ENCODE peak calls at places on chromosomes 1 and 21, in seven cellular contexts. B is pancreas; A is Peyer's patch; X is IMR-90; J is CD8-positive, alpha-beta T cell; T is tibial nerve; Y is OCI-LY7. L is an unnamed sample.

GRCh38 chr1:169565335-169566271 is 20.7 kb downstream of the F5 start:
- DNase-seq in B (no peak), A (peak), X (no peak), J (no peak), T (no peak), Y (no peak), L (no peak)

GRCh38 chr21:14741237-14741636 is 195.1 kb upstream of the SAMSN1 start:
- DNase-seq in B (no peak), A (no peak), X (no peak), J (no peak), T (no peak), Y (no peak), L (no peak)

GRCh38 chr1:112818990-112819689 is 104.0 kb upstream of the PPM1J start:
- DNase-seq in B (no peak), A (no peak), X (peak), J (no peak), T (peak), Y (no peak), L (no peak)

GRCh38 chr1:209800984-209801834 is 4.7 kb downstream of the IRF6 start:
- DNase-seq in B (peak), A (no peak), X (peak), J (no peak), T (peak), Y (no peak), L (no peak)

GRCh38 chr1:203557390-203557789 is 63.4 kb downstream of the OPTC start:
- DNase-seq in B (no peak), A (no peak), X (peak), J (no peak), T (no peak), Y (no peak), L (no peak)

GRCh38 chr1:78226784-78227183 is 181.0 kb downstream of the GIPC2 start:
- DNase-seq in B (no peak), A (no peak), X (no peak), J (no peak), T (peak), Y (no peak), L (no peak)

GRCh38 chr1:156419863-156420208 is 50.8 kb downstream of the RHBG start:
- DNase-seq in B (no peak), A (peak), X (no peak), J (peak), T (no peak), Y (peak), L (no peak)

GRCh38 chr1:161330346-161330745 is 16.2 kb downstream of the SDHC start:
- DNase-seq in B (no peak), A (no peak), X (no peak), J (no peak), T (no peak), Y (no peak), L (no peak)

GRCh38 chr21:42154237-42155044 is 64.5 kb upstream of the ABCG1 start:
- DNase-seq in B (no peak), A (peak), X (no peak), J (no peak), T (no peak), Y (no peak), L (no peak)

GRCh38 chr21:43603641-43604504 is 55.4 kb downstream of the HSF2BP start:
- DNase-seq in B (no peak), A (no peak), X (peak), J (no peak), T (no peak), Y (no peak), L (no peak)

GRCh38 chr1:10888289-10888688 is 91.8 kb upstream of the CASZ1 start:
- DNase-seq in B (no peak), A (no peak), X (no peak), J (no peak), T (no peak), Y (no peak), L (no peak)

GRCh38 chr1:108583757-108584156 is 23.9 kb downstream of the EEIG2 start:
- DNase-seq in B (no peak), A (no peak), X (no peak), J (no peak), T (peak), Y (no peak), L (no peak)

GRCh38 chr1:30748699-30749401 is 8.7 kb downstream of the LAPTM5 start:
- DNase-seq in B (no peak), A (no peak), X (no peak), J (no peak), T (no peak), Y (no peak), L (peak)

GRCh38 chr1:183487686-183488442 is 15.6 kb downstream of the SMG7 start:
- DNase-seq in B (no peak), A (no peak), X (no peak), J (no peak), T (no peak), Y (no peak), L (no peak)

GRCh38 chr1:17161137-17161700 is 42.0 kb upstream of the PADI2 start:
- DNase-seq in B (no peak), A (no peak), X (peak), J (no peak), T (no peak), Y (peak), L (no peak)

GRCh38 chr21:44950351-44950750 is 10.5 kb downstream of the SLX9 start:
- DNase-seq in B (peak), A (no peak), X (no peak), J (no peak), T (no peak), Y (no peak), L (peak)

GRCh38 chr21:44947930-44948331 is 8.1 kb downstream of the SLX9 start:
- DNase-seq in B (peak), A (no peak), X (no peak), J (no peak), T (no peak), Y (no peak), L (peak)

GRCh38 chr21:44948426-44949120 is 8.7 kb downstream of the SLX9 start:
- DNase-seq in B (peak), A (no peak), X (no peak), J (no peak), T (no peak), Y (no peak), L (peak)

GRCh38 chr21:44950016-44950326 is 10.1 kb downstream of the SLX9 start:
- DNase-seq in B (no peak), A (no peak), X (no peak), J (no peak), T (no peak), Y (no peak), L (no peak)

GRCh38 chr21:44949161-44950015 is 9.6 kb downstream of the SLX9 start:
- DNase-seq in B (peak), A (peak), X (peak), J (peak), T (peak), Y (peak), L (peak)
- TF ChIP-seq CTCF in B (peak), A (peak), X (peak), J (peak), T (peak), Y (peak), L (peak)

GRCh38 chr1:234632225-234632624 is 22.2 kb upstream of the IRF2BP2 start:
- DNase-seq in B (no peak), A (no peak), X (no peak), J (no peak), T (no peak), Y (no peak), L (no peak)

GRCh38 chr1:234634387-234634786 is 24.4 kb upstream of the IRF2BP2 start:
- DNase-seq in B (no peak), A (no peak), X (no peak), J (no peak), T (no peak), Y (no peak), L (no peak)

GRCh38 chr1:234628099-234628498 is 18.1 kb upstream of the IRF2BP2 start:
- DNase-seq in B (peak), A (no peak), X (peak), J (no peak), T (no peak), Y (no peak), L (peak)

GRCh38 chr1:234629026-234629425 is 19.0 kb upstream of the IRF2BP2 start:
- DNase-seq in B (no peak), A (no peak), X (no peak), J (no peak), T (no peak), Y (no peak), L (no peak)

DNA sequence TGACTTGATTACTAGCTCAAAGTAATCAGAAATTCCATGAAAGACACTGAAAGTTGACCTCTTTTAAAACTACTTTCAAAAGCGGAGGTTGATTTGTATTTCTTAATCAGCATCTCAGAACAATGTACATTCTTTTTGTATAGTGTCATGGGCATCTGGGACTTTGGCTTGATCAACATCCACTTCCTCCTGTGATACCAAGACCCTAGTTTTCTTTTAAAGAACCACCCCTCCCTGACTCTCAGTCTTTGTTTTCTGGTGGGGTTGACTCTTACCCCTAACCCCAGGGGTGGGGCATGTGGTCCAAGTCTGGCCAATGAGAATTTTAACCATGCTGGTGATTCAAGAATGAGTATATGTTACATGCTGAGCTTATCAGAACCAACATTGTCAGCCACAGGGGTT is 21.7 kb upstream of the IRF2BP2 start:
- DNase-seq in B (no peak), A (no peak), X (peak), J (no peak), T (no peak), Y (no peak), L (no peak)
- H3K27ac ChIP-seq in B (no peak), A (no peak), X (peak), J (no peak), T (peak), Y (no peak), L (peak)

GRCh38 chr1:217140041-217140901 is 417.0 kb upstream of the ESRRG start:
- DNase-seq in B (no peak), A (no peak), X (no peak), J (no peak), T (no peak), Y (no peak), L (no peak)
- H3K4me3 ChIP-seq in B (no peak), A (no peak), X (no peak), J (no peak), T (no peak), Y (no peak), L (no peak)

DNA sequence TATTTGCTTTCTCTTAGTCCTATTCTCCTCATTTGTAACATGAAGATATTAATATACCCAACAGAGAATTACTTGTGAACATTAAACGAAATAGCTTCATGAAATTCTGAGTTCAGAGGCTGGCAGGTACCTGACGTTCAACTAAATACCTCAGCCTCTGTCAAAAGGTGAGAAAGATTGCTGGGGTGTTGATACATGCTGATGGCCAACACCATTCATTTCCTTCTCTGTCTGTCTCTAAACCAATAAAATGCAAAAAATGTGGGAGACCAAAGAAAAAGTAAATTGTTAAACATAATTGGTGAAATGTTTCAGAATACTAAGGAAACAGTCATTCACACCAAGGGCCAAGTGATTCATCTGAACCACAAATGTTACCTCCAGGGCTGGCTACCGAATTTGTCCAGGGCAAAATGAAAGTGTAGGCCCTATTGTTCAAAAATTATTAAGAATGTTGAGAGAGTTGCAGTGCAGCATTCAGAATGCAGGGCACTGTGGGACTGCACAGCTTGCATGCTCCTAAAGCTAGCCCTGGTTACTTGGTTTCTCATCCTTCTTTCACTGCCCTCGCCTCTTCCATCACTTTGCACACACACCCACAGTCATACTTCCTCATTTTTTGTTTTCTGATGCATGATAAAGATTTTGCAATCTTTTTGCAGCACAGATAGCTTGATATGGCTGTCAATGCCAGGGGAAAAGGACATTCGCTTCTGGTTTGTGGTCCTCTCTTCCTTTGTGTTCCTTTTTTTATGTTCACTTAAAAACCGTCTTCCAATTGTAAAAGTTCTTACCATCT is 414.3 kb upstream of the NR5A2 start:
- DNase-seq in B (no peak), A (no peak), X (peak), J (no peak), T (no peak), Y (peak), L (no peak)
- TF ChIP-seq CTCF in B (no peak), A (no peak), X (no peak), J (no peak), T (no peak), Y (no peak), L (no peak)

GRCh38 chr1:25570798-25571521 is 27.6 kb downstream of the LDLRAP1 start:
- DNase-seq in B (no peak), A (no peak), X (no peak), J (no peak), T (no peak), Y (no peak), L (no peak)
- H3K27ac ChIP-seq in B (no peak), A (no peak), X (no peak), J (no peak), T (no peak), Y (no peak), L (no peak)

DNA sequence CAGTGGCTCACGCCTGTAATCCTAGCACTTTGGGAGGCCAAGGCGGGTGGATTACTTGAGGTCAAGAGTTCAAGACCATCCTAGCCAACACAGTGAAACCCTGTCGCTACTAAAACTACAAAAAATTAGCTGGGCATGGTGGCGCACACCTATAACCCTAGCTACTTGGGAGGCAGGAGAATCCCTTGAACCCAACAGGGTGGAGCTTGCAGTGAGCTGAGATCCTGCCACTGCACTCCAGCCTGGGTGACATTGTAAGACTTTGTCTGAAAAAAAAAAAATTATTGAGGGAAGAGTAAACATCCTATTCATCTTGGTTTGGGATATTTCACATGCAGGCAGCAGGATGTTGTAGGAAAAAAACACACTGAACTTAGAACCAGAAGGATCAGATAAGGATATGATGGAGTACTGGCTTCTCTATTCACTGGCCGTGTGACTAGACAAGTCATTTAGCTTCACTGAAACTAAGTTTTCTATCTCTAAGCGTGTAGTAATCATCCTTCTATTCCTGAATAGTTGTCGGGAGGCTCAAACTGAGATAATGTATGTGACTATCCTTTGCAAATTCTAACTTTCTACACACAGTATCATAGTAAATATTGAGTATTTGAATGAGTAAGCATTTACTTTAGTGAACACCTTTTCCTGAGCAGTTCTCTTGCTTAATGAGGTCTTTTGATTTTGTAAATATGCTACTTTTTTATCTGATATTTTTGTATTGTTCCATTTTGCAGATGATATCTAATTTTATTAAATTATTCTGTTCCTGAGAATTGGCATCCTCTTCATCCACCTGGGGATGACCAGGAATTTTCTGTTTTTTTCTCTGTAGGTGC is 18.1 kb downstream of the CAP1 start:
- DNase-seq in B (no peak), A (no peak), X (no peak), J (no peak), T (no peak), Y (no peak), L (no peak)
- H3K4me3 ChIP-seq in B (no peak), A (no peak), X (no peak), J (peak), T (no peak), Y (peak), L (peak)

GRCh38 chr1:48870596-48870995 is 93.9 kb upstream of the BEND5 start:
- DNase-seq in B (no peak), A (no peak), X (no peak), J (no peak), T (no peak), Y (peak), L (no peak)

GRCh38 chr1:48873944-48874343 is 97.3 kb upstream of the BEND5 start:
- DNase-seq in B (no peak), A (no peak), X (no peak), J (no peak), T (no peak), Y (no peak), L (no peak)

GRCh38 chr1:48864913-48865312 is 88.2 kb upstream of the BEND5 start:
- DNase-seq in B (no peak), A (no peak), X (no peak), J (no peak), T (no peak), Y (no peak), L (no peak)

DNA sequence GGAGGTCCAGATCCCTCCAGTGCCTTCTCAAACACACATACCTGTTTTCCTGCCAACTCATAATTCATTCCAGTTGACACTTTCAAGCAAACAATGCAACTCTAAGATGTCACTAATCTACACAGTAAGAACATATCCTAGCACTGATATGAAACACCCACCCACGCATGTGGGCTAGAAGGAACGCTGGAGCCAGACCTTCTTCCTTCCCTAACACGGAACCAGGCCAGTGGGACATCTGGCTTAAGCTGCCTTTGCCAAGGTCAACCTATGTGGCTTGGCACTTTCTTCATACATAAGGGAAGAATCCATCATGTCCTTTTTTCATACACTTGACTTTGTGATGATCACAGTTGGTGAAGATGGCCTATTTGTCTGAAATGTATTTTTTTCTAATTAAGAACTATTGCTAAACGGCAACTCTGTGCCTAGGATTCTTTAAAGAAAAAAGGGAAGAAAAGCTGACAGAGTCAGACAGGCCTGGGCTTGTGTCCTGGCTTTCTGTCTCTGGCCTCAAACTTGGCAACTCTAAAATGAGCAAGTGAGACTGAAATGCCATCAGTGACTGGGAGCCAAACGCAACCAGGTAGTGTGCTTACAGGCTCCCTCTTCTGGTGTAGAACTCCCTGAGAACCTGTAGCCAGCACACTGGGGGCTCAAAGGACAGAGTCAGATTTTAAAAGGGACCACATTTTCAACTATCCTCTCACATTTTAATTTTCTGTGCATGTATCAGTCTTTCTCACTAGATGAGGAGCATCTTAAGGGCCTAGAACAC is 92.6 kb upstream of the BEND5 start:
- DNase-seq in B (no peak), A (no peak), X (no peak), J (no peak), T (no peak), Y (no peak), L (no peak)
- TF ChIP-seq CTCF in B (no peak), A (no peak), X (no peak), J (no peak), T (no peak), Y (peak), L (no peak)

GRCh38 chr1:15155760-15156743 is 2.5 kb downstream of the TMEM51 start:
- DNase-seq in B (peak), A (no peak), X (no peak), J (no peak), T (no peak), Y (peak), L (no peak)

GRCh38 chr1:15158506-15159165 is 5.1 kb downstream of the TMEM51 start:
- DNase-seq in B (no peak), A (no peak), X (peak), J (no peak), T (no peak), Y (no peak), L (no peak)

GRCh38 chr1:15155191-15155590 is 1.6 kb downstream of the TMEM51 start:
- DNase-seq in B (no peak), A (no peak), X (no peak), J (no peak), T (no peak), Y (no peak), L (no peak)

GRCh38 chr1:15157524-15158399 is 4.2 kb downstream of the TMEM51 start:
- DNase-seq in B (peak), A (no peak), X (no peak), J (no peak), T (no peak), Y (no peak), L (no peak)

GRCh38 chr1:15156807-15157380 is 3.3 kb downstream of the TMEM51 start:
- DNase-seq in B (peak), A (no peak), X (no peak), J (no peak), T (no peak), Y (no peak), L (no peak)
- H3K27ac ChIP-seq in B (peak), A (peak), X (peak), J (no peak), T (no peak), Y (no peak), L (peak)

DNA sequence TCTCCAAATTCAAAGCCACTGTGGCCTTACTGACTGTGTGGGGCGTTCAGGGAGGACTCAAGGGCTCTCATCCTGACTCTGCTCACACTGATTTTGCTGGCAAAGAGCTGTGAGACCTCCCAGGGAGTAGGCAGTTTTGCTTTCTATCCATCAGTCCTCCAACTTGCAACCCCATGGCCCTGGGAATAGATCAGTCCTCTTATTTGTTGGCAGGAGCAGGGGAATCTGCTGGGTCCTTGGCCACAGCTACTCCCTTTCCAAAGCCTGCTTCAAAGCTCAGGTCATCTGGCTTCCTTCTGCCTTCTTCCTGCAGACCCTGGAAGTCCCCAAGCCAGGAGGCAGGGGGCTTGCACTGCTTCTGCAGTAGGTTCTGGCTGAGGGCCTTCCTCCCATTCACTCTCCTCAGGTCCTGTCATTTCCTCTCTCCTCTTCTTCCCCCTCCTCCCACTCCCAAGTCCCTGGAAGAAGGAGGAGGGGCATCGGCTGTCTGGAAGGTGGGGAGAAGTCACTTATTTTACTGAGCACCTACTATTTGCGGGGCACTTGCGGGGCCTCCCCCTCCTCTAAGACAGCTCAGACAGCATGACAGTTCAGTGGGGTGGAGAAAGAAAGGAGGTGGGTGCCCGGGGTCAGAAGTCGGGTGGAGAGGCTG is 835 bp upstream of the NAV1 start:
- DNase-seq in B (no peak), A (no peak), X (no peak), J (no peak), T (no peak), Y (no peak), L (no peak)
- H3K4me3 ChIP-seq in B (peak), A (peak), X (peak), J (peak), T (peak), Y (no peak), L (peak)